ENCODE peak calls at places on chromosomes 16 and 17, in nine cellular contexts. Q is NCI-H1694, F is HT-29, M is SW 1271, R is T-helper 17 cell, K is AG09319, C is fibroblast of pulmonary artery, I is colonic mucosa, U is OCI-M1. O is an unnamed sample.
A peak's percentile ranks its signal among the peaks of the same experiment; 100 is the strongest.

GRCh38 chr16:20073203-20074088 is at the start of gene GPR139:
- DNase-seq in Q (no peak), F (no peak), M (no peak), R (no peak), K (no peak), C (no peak), I (no peak), U (no peak), O (no peak)

GRCh38 chr16:85662036-85662812 is 26.5 kb downstream of the GINS2 start:
- DNase-seq in Q (no peak), F (no peak), M (no peak), R (no peak), K (no peak), C (no peak), I (no peak), U (no peak), O (no peak)

GRCh38 chr17:4256952-4257351 is 6.8 kb downstream of the ANKFY1 start:
- DNase-seq in Q (no peak), F (no peak), M (no peak), R (no peak), K (no peak), C (no peak), I (no peak), U (no peak), O (no peak)

GRCh38 chr17:10046786-10047609 is 141.9 kb upstream of the RCVRN start:
- DNase-seq in Q (no peak), F (no peak), M (no peak), R (no peak), K (no peak), C (no peak), I (no peak), U (no peak), O (no peak)

GRCh38 chr16:80176114-80176513 is 364.7 kb upstream of the DYNLRB2 start:
- DNase-seq in Q (no peak), F (no peak), M (no peak), R (no peak), K (no peak), C (no peak), I (no peak), U (no peak), O (no peak)

GRCh38 chr16:67767953-67768352 is 38.4 kb downstream of the RANBP10 start:
- DNase-seq in Q (no peak), F (no peak), M (no peak), R (no peak), K (peak; percentile 4), C (peak; percentile 66), I (no peak), U (no peak), O (no peak)

GRCh38 chr16:56911771-56912541 is 20.0 kb upstream of the HERPUD1 start:
- DNase-seq in Q (no peak), F (no peak), M (no peak), R (no peak), K (no peak), C (peak; percentile 84), I (peak; percentile 29), U (no peak), O (no peak)

GRCh38 chr17:77303620-77304019 is 162.9 kb downstream of the SEC14L1 start:
- DNase-seq in Q (no peak), F (no peak), M (no peak), R (no peak), K (no peak), C (no peak), I (no peak), U (no peak), O (no peak)

GRCh38 chr17:21077286-21077685 is 34.5 kb upstream of the USP22 start:
- DNase-seq in Q (no peak), F (no peak), M (no peak), R (no peak), K (no peak), C (no peak), I (no peak), U (no peak), O (no peak)

GRCh38 chr17:78915872-78916632 is 9.1 kb downstream of the TIMP2 start:
- DNase-seq in Q (no peak), F (peak; percentile 68), M (peak; percentile 63), R (no peak), K (no peak), C (peak; percentile 85), I (peak; percentile 53), U (no peak), O (no peak)

GRCh38 chr16:17389392-17389791 is 81.4 kb downstream of the XYLT1 start:
- DNase-seq in Q (no peak), F (no peak), M (no peak), R (no peak), K (peak; percentile 66), C (no peak), I (no peak), U (no peak), O (no peak)

GRCh38 chr17:9818760-9819159 is 3.1 kb downstream of the GSG1L2 start:
- DNase-seq in Q (no peak), F (no peak), M (no peak), R (no peak), K (no peak), C (no peak), I (no peak), U (no peak), O (no peak)

GRCh38 chr16:56866955-56867830 is 2.2 kb downstream of the SLC12A3 start:
- DNase-seq in Q (peak; percentile 42), F (peak; percentile 59), M (peak; percentile 18), R (no peak), K (peak; percentile 51), C (peak; percentile 82), I (peak; percentile 54), U (peak; percentile 69), O (peak; percentile 47)

GRCh38 chr17:10105513-10106001 is 92.8 kb downstream of the GAS7 start:
- DNase-seq in Q (no peak), F (no peak), M (no peak), R (no peak), K (no peak), C (peak; percentile 86), I (no peak), U (no peak), O (no peak)

GRCh38 chr17:81706757-81707624 is 3.8 kb downstream of the MRPL12 start:
- DNase-seq in Q (no peak), F (no peak), M (no peak), R (no peak), K (no peak), C (no peak), I (no peak), U (no peak), O (no peak)

GRCh38 chr16:23072769-23073549 is 76.3 kb downstream of the USP31 start:
- DNase-seq in Q (no peak), F (no peak), M (no peak), R (no peak), K (no peak), C (peak; percentile 17), I (no peak), U (peak; percentile 5), O (no peak)

O was measured in DND-41.